ENCODE peak calls at places on chromosomes 3 and 15, in six cellular contexts. G is Karpas-422, P is H9, H is SK-N-SH, Q is NT2/D1, C is fibroblast of lung. D is an unnamed sample.

GRCh38 chr15:89387140-89387903 is 52.7 kb upstream of the POLG start:
- DNase-seq in G (no peak), P (no peak), H (no peak), Q (no peak), C (no peak), D (no peak)

GRCh38 chr3:42780892-42781700 is 8.0 kb upstream of the CCDC13 start:
- DNase-seq in G (peak), P (no peak), H (peak), Q (peak), C (peak), D (no peak)

GRCh38 chr3:13581485-13582365 is 32.8 kb downstream of the FBLN2 start:
- DNase-seq in G (no peak), P (no peak), H (no peak), Q (no peak), C (peak), D (peak)

GRCh38 chr15:67836134-67836455 is 3.8 kb downstream of the RNU6-1 start:
- DNase-seq in G (no peak), P (no peak), H (no peak), Q (no peak), C (no peak), D (no peak)

GRCh38 chr3:6524479-6524878 is 336.4 kb upstream of the GRM7 start:
- DNase-seq in G (no peak), P (no peak), H (no peak), Q (no peak), C (no peak), D (no peak)

GRCh38 chr15:59751552-59752413 is 62.7 kb upstream of the BNIP2 start:
- DNase-seq in G (peak), P (no peak), H (no peak), Q (peak), C (no peak), D (no peak)

GRCh38 chr15:39179980-39180379 is 400.9 kb upstream of the THBS1 start:
- DNase-seq in G (no peak), P (no peak), H (no peak), Q (no peak), C (no peak), D (no peak)

GRCh38 chr15:96312641-96313335 is 17.7 kb upstream of the NR2F2 start:
- DNase-seq in G (no peak), P (no peak), H (no peak), Q (no peak), C (no peak), D (no peak)

GRCh38 chr15:89774492-89774891 is 1.6 kb upstream of the MESP2 start:
- DNase-seq in G (no peak), P (no peak), H (no peak), Q (no peak), C (no peak), D (no peak)

GRCh38 chr3:908839-909238 is 184.0 kb upstream of the CNTN6 start:
- DNase-seq in G (no peak), P (peak), H (peak), Q (peak), C (no peak), D (peak)

GRCh38 chr15:44535509-44536297 is 1.2 kb upstream of the EIF3J start:
- DNase-seq in G (peak), P (peak), H (peak), Q (no peak), C (no peak), D (peak)

GRCh38 chr3:46461971-46462910 is 2.5 kb downstream of the LTF start:
- DNase-seq in G (no peak), P (peak), H (no peak), Q (no peak), C (no peak), D (peak)

GRCh38 chr15:47663106-47663505 is 54.2 kb upstream of the SEMA6D start:
- DNase-seq in G (no peak), P (no peak), H (no peak), Q (no peak), C (peak), D (no peak)

GRCh38 chr3:106176734-106177133 is 307.9 kb upstream of the CBLB start:
- DNase-seq in G (no peak), P (no peak), H (no peak), Q (no peak), C (peak), D (no peak)

GRCh38 chr3:49841126-49841525 is 15.2 kb downstream of the TRAIP start:
- DNase-seq in G (peak), P (peak), H (no peak), Q (peak), C (no peak), D (peak)

GRCh38 chr3:177803495-177803894 is 606.2 kb upstream of the TBL1XR1 start:
- DNase-seq in G (no peak), P (no peak), H (no peak), Q (no peak), C (no peak), D (no peak)

GRCh38 chr3:196193738-196194541 is 17.3 kb downstream of the ZDHHC19 start:
- DNase-seq in G (no peak), P (no peak), H (peak), Q (no peak), C (no peak), D (no peak)

GRCh38 chr3:127184870-127185216 is 8.1 kb upstream of the PRR23E start:
- DNase-seq in G (no peak), P (no peak), H (no peak), Q (no peak), C (no peak), D (no peak)

GRCh38 chr3:151268267-151269235 is 9.8 kb downstream of the P2RY14 start:
- DNase-seq in G (no peak), P (no peak), H (no peak), Q (no peak), C (no peak), D (no peak)

GRCh38 chr3:52532838-52533622 is 627 bp downstream of the NT5DC2 start:
- DNase-seq in G (peak), P (peak), H (peak), Q (peak), C (peak), D (peak)

GRCh38 chr3:134651347-134652041 is 672 bp upstream of the KY start:
- DNase-seq in G (no peak), P (no peak), H (no peak), Q (no peak), C (peak), D (no peak)

GRCh38 chr15:52150878-52151277 is 38.3 kb upstream of the BCL2L10 start:
- DNase-seq in G (peak), P (no peak), H (no peak), Q (no peak), C (no peak), D (peak)

GRCh38 chr3:14434105-14434504 is 31.7 kb downstream of the SLC6A6 start:
- DNase-seq in G (no peak), P (no peak), H (no peak), Q (no peak), C (peak), D (no peak)

GRCh38 chr3:73479325-73479724 is 145.4 kb downstream of the PDZRN3 start:
- DNase-seq in G (no peak), P (no peak), H (no peak), Q (no peak), C (no peak), D (no peak)

GRCh38 chr3:155443821-155444220 is 150.3 kb upstream of the STRIT1 start:
- DNase-seq in G (no peak), P (no peak), H (no peak), Q (no peak), C (no peak), D (no peak)
- H3K9ac ChIP-seq in G (no peak), P (no peak), H (no peak), Q (no peak), C (no peak), D (no peak)

GRCh38 chr3:47658444-47658843 is 79.8 kb upstream of the CSPG5 start:
- DNase-seq in G (no peak), P (no peak), H (no peak), Q (no peak), C (no peak), D (no peak)

GRCh38 chr3:47661121-47661752 is 82.6 kb upstream of the CSPG5 start:
- DNase-seq in G (no peak), P (no peak), H (peak), Q (no peak), C (peak), D (no peak)

GRCh38 chr3:47666118-47666517 is 87.5 kb upstream of the CSPG5 start:
- DNase-seq in G (no peak), P (no peak), H (no peak), Q (no peak), C (no peak), D (no peak)

GRCh38 chr3:47664519-47664918 is 85.9 kb upstream of the CSPG5 start:
- DNase-seq in G (peak), P (no peak), H (peak), Q (peak), C (peak), D (no peak)

DNA sequence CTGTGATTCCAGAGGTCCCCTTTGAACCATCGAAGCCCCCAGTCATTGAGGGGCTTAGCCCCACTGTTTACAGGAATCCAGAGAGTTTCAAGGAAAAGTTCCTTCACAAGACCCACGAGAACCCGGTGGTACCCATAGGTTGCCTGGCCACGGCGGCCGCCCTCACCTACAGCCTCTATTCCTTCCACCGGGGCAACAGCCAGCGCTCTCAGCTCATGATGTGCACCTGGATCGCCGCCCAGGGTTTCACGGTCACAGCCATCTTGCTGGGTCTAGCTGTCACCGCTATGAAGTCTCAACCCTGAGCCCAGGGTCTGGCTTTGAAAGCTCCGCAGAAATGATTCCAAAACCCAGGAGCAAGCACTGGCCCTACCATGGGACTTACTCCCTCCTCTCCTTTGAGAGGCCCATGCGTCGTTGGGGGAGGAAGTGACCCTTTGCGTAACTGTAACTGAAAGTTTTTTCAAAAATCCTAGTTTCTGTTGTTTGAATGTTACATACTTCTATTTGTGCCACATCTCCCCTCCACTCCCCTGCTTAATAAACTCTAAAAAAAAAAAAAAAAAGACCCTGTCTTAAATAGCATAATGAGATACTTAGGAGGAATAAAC is 85.1 kb upstream of the CSPG5 start:
- DNase-seq in G (no peak), P (no peak), H (no peak), Q (no peak), C (no peak), D (peak)
- H3K9ac ChIP-seq in G (no peak), P (no peak), H (no peak), Q (no peak), C (no peak), D (no peak)

GRCh38 chr3:166697495-166697894 is 682.6 kb downstream of the ZBBX start:
- DNase-seq in G (no peak), P (no peak), H (no peak), Q (no peak), C (no peak), D (no peak)

GRCh38 chr3:166696104-166696503 is 684.0 kb downstream of the ZBBX start:
- DNase-seq in G (no peak), P (no peak), H (no peak), Q (no peak), C (no peak), D (no peak)
- H3K9ac ChIP-seq in G (no peak), P (no peak), H (no peak), Q (no peak), C (no peak), D (no peak)

DNA sequence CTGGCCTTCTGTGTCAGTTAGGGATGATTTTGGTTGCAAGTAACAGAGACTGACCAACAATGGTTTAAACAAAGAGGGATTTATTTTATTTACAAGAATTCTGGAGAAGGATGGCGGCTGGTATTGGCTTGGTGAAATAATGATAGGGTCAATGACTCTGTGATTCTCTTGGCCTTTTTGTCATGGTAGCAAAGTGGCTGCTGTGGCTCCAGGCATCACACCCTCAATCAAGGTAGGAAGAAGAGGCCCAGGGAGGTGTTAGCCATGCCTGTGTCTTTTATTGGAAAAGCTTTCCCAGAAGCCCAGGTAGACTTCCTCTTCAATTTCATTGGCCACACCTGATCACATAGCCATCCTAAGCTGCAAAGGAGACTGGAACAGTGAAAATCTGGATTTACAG is 13.1 kb downstream of the FAM107A start:
- DNase-seq in G (no peak), P (no peak), H (no peak), Q (no peak), C (no peak), D (no peak)
- H3K9ac ChIP-seq in G (no peak), P (no peak), H (no peak), Q (no peak), C (no peak), D (no peak)

DNA sequence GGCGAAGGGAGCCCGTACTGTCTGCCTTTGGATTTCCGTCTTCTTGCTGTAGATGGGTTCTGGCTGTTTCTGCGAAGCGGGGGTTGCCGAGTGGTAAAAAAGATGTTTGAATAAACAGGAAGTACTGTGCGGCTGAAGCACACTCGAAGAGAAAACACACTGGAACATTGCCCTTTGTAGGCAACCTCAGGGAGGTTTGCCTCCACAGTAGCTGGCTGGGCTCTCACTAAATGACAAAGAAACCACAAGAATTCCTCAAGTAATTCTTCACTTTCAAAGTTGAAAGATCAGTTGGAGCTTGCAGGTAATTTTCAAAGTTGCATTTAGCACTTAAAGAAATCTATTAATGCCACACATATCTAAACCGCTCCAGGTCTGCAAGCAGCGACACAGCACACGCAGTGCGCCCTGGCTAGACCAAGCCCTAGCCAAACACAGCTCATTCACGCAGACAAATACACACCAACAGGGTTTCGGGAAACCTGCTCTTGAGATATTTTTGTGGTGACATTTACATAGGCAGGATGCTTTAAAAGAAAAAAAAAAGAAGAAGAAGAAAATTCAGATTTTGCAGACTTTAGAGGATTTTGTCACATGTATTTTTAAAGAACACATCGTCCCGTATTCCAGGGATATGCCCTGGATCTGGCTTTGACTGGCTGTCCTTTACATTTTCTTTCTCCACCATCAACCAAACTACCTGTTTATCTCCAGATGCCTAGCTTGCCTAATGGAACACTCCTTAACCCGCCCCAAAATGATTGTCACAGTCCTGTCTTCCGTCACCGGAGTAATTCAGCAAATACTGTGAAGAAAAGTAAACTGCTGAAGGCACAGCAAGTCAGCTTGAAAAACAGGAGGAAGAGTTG is 452.8 kb downstream of the FOXP1 start:
- DNase-seq in G (peak), P (no peak), H (no peak), Q (peak), C (peak), D (no peak)
- H3K9ac ChIP-seq in G (peak), P (peak), H (peak), Q (peak), C (peak), D (peak)

DNA sequence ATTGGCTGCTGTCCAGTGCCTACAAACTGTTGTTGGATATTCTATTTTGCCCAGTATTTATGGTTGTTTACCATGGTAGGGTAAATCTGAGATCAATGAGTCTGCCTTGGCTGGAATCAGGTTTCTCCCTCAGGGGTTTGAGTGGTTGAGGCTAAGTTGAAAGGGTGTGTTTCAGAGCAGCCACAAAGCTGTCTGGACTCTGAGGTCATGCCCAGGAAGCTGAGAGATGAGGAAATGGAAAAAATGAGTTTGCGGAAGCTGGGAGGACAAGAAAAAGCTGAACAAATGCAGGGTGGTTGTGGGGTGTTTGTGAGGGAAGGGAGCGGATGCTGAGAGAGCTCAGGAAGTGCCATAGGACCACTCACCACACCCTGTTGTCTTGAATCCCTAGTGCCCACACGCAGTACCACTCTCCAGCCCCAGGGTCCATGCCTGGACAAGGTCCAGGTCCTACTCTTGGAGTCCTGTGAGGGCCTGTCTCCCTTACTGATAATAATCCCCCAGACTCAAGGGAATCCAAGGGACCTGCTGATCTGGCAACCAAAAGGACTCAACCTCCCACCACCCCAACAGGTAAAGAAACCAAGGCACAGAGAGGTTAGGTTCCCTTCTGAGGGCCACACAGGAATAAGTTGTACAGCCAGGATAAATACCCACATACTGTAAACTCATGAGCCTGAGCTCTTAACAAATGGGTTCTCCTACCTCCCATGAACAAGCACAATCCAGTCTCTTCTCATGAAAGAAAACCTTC is 81.6 kb downstream of the PPCDC start:
- DNase-seq in G (no peak), P (no peak), H (no peak), Q (no peak), C (peak), D (no peak)
- H3K9ac ChIP-seq in G (no peak), P (no peak), H (no peak), Q (no peak), C (no peak), D (no peak)

DNA sequence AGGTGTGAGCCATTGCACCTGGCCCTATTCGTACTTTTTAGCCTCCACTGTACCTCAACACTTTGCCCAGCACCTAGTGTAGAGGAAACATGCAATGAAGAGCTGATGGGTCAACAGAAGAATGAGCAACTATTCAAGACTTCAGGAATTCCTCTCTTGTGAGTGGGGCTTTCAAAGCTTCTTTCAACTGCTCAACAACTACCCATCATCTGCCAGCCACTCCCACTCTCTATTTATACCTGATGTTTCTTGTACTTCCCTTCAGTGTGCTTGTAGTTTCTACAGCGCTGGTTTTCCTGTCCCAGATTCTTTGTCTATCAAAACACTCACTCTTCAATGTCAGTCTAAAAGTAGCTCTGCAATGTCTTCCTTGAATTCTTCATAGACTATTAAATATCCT is 168.3 kb upstream of the LPP start:
- DNase-seq in G (no peak), P (no peak), H (no peak), Q (no peak), C (peak), D (no peak)
- H3K9ac ChIP-seq in G (no peak), P (no peak), H (no peak), Q (no peak), C (no peak), D (no peak)

GRCh38 chr3:179655236-179655635 is 2.4 kb downstream of the USP13 start:
- DNase-seq in G (no peak), P (no peak), H (no peak), Q (no peak), C (no peak), D (no peak)
- H3K9ac ChIP-seq in G (peak), P (no peak), H (no peak), Q (no peak), C (no peak), D (no peak)